ENCODE peak calls at places on chromosome 1, in four cellular contexts. Z is GM12878, T is K562, G is H1. S is an unnamed sample.
A peak's percentile ranks its signal among the peaks of the same experiment; 100 is the strongest.

GRCh38 chr1:46370214-46370633 is 23.9 kb upstream of the FAAH start:
- DNase-seq in Z (peak; percentile 37), T (peak; percentile 63), G (no peak), S (peak; percentile 45)

GRCh38 chr1:234980657-234981396 is 147.8 kb downstream of the TOMM20 start:
- DNase-seq in Z (peak; percentile 85), T (no peak), G (no peak), S (peak; percentile 97)

GRCh38 chr1:6866825-6867224 is 81.6 kb downstream of the CAMTA1 start:
- DNase-seq in Z (no peak), T (no peak), G (peak; percentile 5), S (no peak)

GRCh38 chr1:53087332-53088285 is 25.6 kb downstream of the PODN start:
- DNase-seq in Z (no peak), T (peak; percentile 53), G (no peak), S (no peak)

GRCh38 chr1:150168960-150169565 is 19.3 kb downstream of the PLEKHO1 start:
- DNase-seq in Z (no peak), T (peak; percentile 79), G (no peak), S (peak; percentile 63)

GRCh38 chr1:218257971-218258370 is 27.1 kb upstream of the RRP15 start:
- DNase-seq in Z (no peak), T (no peak), G (no peak), S (no peak)

GRCh38 chr1:115052454-115053083 is 22.9 kb downstream of the TSHB start:
- DNase-seq in Z (no peak), T (peak; percentile 70), G (no peak), S (peak; percentile 33)

GRCh38 chr1:208280681-208281439 is 36.7 kb upstream of the PLXNA2 start:
- DNase-seq in Z (no peak), T (no peak), G (no peak), S (no peak)

GRCh38 chr1:153655333-153655732 is 3.2 kb upstream of the SNAPIN start:
- DNase-seq in Z (no peak), T (no peak), G (no peak), S (no peak)

GRCh38 chr1:223500560-223501425 is 107.6 kb downstream of the CCDC185 start:
- DNase-seq in Z (no peak), T (no peak), G (no peak), S (peak; percentile 95)

GRCh38 chr1:167522246-167522645 is 3.9 kb upstream of the CD247 start:
- DNase-seq in Z (no peak), T (no peak), G (no peak), S (no peak)

GRCh38 chr1:8525291-8526275 is 207.7 kb downstream of the SLC45A1 start:
- DNase-seq in Z (peak; percentile 66), T (peak; percentile 28), G (peak; percentile 36), S (peak; percentile 96)

GRCh38 chr1:155307247-155307740 is 1.4 kb upstream of the FDPS start:
- DNase-seq in Z (no peak), T (no peak), G (no peak), S (peak; percentile 61)

GRCh38 chr1:6365047-6365446 is 28.5 kb downstream of the ACOT7 start:
- DNase-seq in Z (no peak), T (no peak), G (no peak), S (no peak)

GRCh38 chr1:230139741-230140140 is 72.7 kb downstream of the GALNT2 start:
- DNase-seq in Z (no peak), T (no peak), G (no peak), S (peak; percentile 36)

GRCh38 chr1:63612971-63613370 is 19.8 kb downstream of the PGM1 start:
- DNase-seq in Z (no peak), T (no peak), G (no peak), S (no peak)
- H2AFZ ChIP-seq in Z (no peak overlapping the region), T (no peak overlapping the region), G (no peak overlapping the region), S (no peak overlapping the region)

GRCh38 chr1:202987255-202987654 is 19.9 kb upstream of the TMEM183A start:
- DNase-seq in Z (no peak), T (no peak), G (no peak), S (no peak)
- TF ChIP-seq CHD1 in Z (no peak), T (no peak), G (no peak), S (no peak)

DNA sequence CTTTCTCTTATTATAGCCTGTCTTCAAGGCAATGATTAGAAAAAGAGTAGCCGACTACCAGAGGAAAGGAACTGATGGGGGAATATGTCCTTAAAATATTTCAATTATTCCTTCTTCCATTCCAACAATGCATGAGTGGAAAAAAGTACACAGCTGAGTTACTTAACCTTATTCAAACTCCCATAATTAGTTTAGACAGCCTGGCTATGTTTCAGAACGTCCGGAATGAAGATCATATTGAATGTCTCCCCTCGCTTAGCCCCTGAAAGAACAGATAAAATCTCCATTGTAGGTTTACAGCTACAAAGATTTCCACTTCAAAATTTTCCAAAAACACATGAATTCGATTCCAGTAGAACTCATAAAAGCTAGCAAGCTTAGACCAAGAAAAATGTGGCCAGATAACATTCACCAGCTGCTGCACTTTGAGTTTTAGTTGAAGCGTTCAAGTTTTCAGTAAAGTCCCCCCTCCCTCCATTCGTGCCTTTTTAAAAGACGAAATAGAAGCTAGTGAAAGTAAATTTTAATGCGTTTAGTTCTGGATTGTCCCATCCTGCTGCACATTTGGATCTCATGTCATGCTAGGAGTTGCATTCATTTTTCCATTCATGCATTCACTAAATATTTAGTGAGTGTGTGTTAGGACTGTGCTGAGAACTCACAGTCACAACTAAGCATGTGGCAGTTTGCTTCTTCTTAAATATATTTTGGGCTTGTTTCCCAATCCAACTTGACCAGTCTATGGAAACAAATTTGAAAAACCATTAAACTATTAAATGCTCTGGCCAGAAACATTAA is 29.4 kb upstream of the SSX2IP start:
- DNase-seq in Z (no peak), T (no peak), G (no peak), S (peak; percentile 12)
- H2AFZ ChIP-seq in Z (no peak overlapping the region), T (peak overlapping the region; percentile 54), G (peak overlapping the region; percentile 68), S (peak overlapping the region; percentile 24)

GRCh38 chr1:112852934-112853333 is 103.1 kb downstream of the SLC16A1 start:
- DNase-seq in Z (no peak), T (no peak), G (no peak), S (no peak)

GRCh38 chr1:112855152-112855836 is 100.7 kb downstream of the SLC16A1 start:
- DNase-seq in Z (no peak), T (no peak), G (no peak), S (no peak)

GRCh38 chr1:112849425-112849966 is 106.5 kb downstream of the SLC16A1 start:
- DNase-seq in Z (no peak), T (no peak), G (no peak), S (peak; percentile 33)

GRCh38 chr1:112852276-112852675 is 103.7 kb downstream of the SLC16A1 start:
- DNase-seq in Z (no peak), T (no peak), G (no peak), S (no peak)

GRCh38 chr1:112849967-112850641 is 105.9 kb downstream of the SLC16A1 start:
- DNase-seq in Z (no peak), T (no peak), G (no peak), S (no peak)
- TF ChIP-seq CHD1 in Z (no peak), T (no peak), G (no peak), S (no peak)

DNA sequence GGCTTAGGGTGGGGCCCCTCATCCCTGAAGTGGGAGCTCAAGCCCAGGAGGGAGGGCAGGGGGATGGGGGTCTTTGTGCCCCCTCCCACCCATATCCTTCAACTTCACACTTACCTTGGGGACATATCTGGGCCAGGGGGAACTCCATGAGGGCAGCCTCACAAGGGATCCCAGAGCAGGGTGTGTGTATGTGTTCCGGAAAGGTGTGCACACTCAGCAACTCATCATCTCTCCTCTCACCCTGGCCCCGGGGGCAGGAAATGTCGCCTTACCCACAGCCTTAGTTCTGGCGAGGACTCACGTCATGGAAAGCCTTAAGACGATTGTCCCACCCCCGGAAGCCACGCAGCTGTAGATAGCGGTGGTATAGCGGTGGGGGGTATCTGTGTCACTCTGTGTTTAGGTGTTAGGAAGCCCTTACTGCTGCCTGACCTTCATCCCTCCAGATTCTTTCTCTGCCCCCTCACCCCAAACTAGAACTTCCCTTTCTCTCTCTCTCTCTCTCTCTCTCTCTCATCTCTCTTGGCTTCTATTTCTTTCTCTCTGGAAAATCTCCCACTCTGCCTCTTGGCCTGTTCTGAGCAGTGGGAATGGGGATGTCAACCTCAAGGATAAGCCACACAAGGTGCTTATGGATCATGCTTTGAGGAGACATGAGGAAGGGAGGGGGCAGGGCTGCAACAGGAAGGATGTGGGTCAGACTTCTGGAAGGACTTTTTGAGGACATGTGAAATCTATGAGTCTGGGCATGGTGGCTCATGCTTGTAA is at the start of gene SH2D2A:
- DNase-seq in Z (peak; percentile 71), T (peak; percentile 78), G (no peak), S (peak; percentile 41)
- H2AFZ ChIP-seq in Z (peak within 1 kb of the TSS; percentile 90), T (peak within 1 kb of the TSS; percentile 91), G (no peak within 1 kb of the TSS), S (peak within 1 kb of the TSS; percentile 78)

S was measured in IMR-90.